ENCODE peak calls at places on chromosomes 5 and 9, in five cellular contexts. J is suprapubic skin, R is mesothelial cell of epicardium, C is neural crest cell, Q is tibial nerve. F is an unnamed sample.

GRCh38 chr5:1085391-1085790 is 26.5 kb downstream of the SLC12A7 start:
- DNase-seq in J (no peak), C (no peak), Q (no peak), R (no peak), F (no peak)

GRCh38 chr5:78647411-78647818 is 1.2 kb downstream of the LHFPL2 start:
- DNase-seq in J (no peak), Q (no peak), R (no peak), C (no peak), F (peak)

GRCh38 chr5:10913846-10914245 is 152.8 kb upstream of the DAP start:
- DNase-seq in Q (no peak), R (no peak), J (no peak), C (no peak), F (peak)

GRCh38 chr5:133359861-133360260 is 252.5 kb downstream of the FSTL4 start:
- DNase-seq in J (peak), C (no peak), Q (no peak), R (no peak), F (no peak)

GRCh38 chr5:57414857-57415256 is 67.8 kb downstream of the ACTBL2 start:
- DNase-seq in C (no peak), Q (no peak), R (no peak), J (no peak), F (no peak)

GRCh38 chr5:172931001-172931536 is 28.2 kb upstream of the RPL26L1 start:
- DNase-seq in R (no peak), J (no peak), C (no peak), Q (peak), F (no peak)

GRCh38 chr5:57834829-57835554 is 352.4 kb upstream of the ACTBL2 start:
- DNase-seq in R (no peak), C (no peak), Q (no peak), J (no peak), F (no peak)

GRCh38 chr5:34606101-34606500 is 50.0 kb upstream of the RAI14 start:
- DNase-seq in Q (no peak), J (no peak), C (no peak), R (no peak), F (no peak)

GRCh38 chr5:102138243-102138653 is 157.8 kb downstream of the SLCO4C1 start:
- DNase-seq in J (no peak), Q (no peak), C (no peak), R (no peak), F (peak)

GRCh38 chr5:139062910-139063663 is 135.1 kb downstream of the SIL1 start:
- DNase-seq in Q (no peak), C (no peak), J (no peak), R (no peak), F (no peak)

GRCh38 chr5:173764321-173765029 is 123.7 kb upstream of the CPEB4 start:
- DNase-seq in J (peak), R (no peak), Q (peak), C (peak), F (peak)

GRCh38 chr5:177371120-177371537 is 13.1 kb upstream of the SLC34A1 start:
- DNase-seq in R (no peak), Q (no peak), C (no peak), J (no peak), F (no peak)

GRCh38 chr5:90866333-90866732 is 307.7 kb downstream of the ADGRV1 start:
- DNase-seq in J (no peak), C (no peak), R (no peak), Q (no peak), F (no peak)

GRCh38 chr9:133421615-133422542 is at the start of gene ADAMTS13:
- DNase-seq in C (no peak), Q (no peak), J (no peak), R (no peak), F (no peak)

GRCh38 chr9:27194401-27195091 is 85.5 kb downstream of the TEK start:
- DNase-seq in R (no peak), J (no peak), Q (no peak), C (no peak), F (no peak)

GRCh38 chr5:172740483-172741205 is 30.4 kb downstream of the DUSP1 start:
- DNase-seq in R (no peak), J (no peak), Q (no peak), C (no peak), F (peak)

GRCh38 chr9:135340143-135340655 is 139.4 kb upstream of the PPP1R26 start:
- DNase-seq in C (no peak), Q (no peak), R (no peak), J (no peak), F (no peak)

GRCh38 chr5:131008329-131008728 is 156.7 kb downstream of the HINT1 start:
- DNase-seq in Q (no peak), J (no peak), C (no peak), R (no peak), F (no peak)

GRCh38 chr5:55897905-55898304 is 46.7 kb downstream of the IL31RA start:
- DNase-seq in R (peak), C (no peak), J (peak), Q (no peak), F (no peak)

GRCh38 chr9:135611875-135612209 is 27.5 kb downstream of the GLT6D1 start:
- DNase-seq in J (no peak), R (no peak), C (no peak), Q (no peak), F (no peak)

GRCh38 chr5:92559743-92560142 is 1021.3 kb downstream of the NR2F1-AS1 start:
- DNase-seq in J (no peak), Q (no peak), R (no peak), C (no peak), F (no peak)

GRCh38 chr5:131460867-131461572 is 174.0 kb downstream of the RAPGEF6 start:
- DNase-seq in C (no peak), Q (no peak), R (no peak), J (no peak), F (no peak)

GRCh38 chr5:132176543-132176945 is 51.1 kb downstream of the P4HA2 start:
- DNase-seq in Q (no peak), R (no peak), C (no peak), J (no peak), F (no peak)

GRCh38 chr9:1400983-1401382 is 350.8 kb downstream of the DMRT2 start:
- DNase-seq in C (no peak), J (no peak), R (peak), Q (no peak), F (no peak)
- TF ChIP-seq CTCF in C (no peak), J (no peak), R (no peak), Q (no peak), F (no peak)

GRCh38 chr9:132237481-132237880 is 75.6 kb downstream of the NTNG2 start:
- DNase-seq in R (no peak), C (no peak), J (no peak), Q (no peak), F (no peak)

GRCh38 chr9:132235125-132235524 is 73.3 kb downstream of the NTNG2 start:
- DNase-seq in R (no peak), C (no peak), Q (no peak), J (no peak), F (no peak)

GRCh38 chr9:132238026-132238972 is 76.4 kb downstream of the NTNG2 start:
- DNase-seq in J (no peak), Q (no peak), R (no peak), C (no peak), F (no peak)

GRCh38 chr9:132235894-132236661 is 74.2 kb downstream of the NTNG2 start:
- DNase-seq in Q (peak), R (peak), C (peak), J (no peak), F (peak)

GRCh38 chr9:132236662-132237311 is 74.9 kb downstream of the NTNG2 start:
- DNase-seq in Q (no peak), C (no peak), R (no peak), J (no peak), F (no peak)
- TF ChIP-seq CTCF in Q (no peak), C (peak), R (peak), J (no peak), F (peak)

DNA sequence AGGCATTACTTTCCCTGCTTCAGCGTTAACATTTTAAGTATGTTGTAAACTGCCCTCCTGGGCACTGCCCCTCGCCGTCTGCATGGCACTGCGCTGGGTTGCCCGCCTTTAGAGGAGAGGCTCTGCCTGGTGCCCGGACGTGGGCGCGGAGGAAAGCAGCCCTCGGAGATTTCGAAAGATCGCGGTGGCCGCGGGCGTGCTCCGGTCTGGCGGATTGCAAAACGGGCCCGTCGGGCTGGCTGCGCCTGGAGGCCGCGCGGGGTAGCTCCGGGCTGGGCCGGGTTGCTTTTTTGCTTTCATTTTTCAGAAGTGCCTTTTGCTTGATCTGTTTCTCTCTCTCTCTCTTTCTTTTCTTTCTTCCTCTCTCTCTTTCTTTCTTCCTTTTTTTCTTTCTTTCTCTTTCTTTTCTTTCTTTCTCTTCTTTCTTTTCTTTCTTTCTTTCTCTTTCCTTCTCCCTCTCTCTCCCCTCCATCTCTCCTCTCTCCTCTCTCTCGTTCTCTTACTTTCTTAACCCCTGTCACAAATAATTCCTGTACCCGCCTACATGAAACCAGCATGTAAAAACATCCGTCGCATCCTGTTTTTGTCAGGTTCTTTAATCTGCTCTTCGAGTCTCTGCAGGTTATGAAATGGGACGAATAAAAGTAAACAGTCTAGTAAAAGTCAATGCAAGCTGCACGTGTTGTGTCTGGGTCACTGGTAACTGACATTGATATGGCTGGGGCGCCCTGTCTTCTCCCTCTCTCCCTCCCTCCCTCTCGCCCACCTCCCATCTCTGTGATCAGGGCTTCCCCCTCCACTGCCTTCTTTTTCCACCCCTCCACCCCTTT is 1.7 kb downstream of the FST start:
- DNase-seq in Q (peak), J (peak), R (peak), C (peak), F (peak)
- TF ChIP-seq CTCF in Q (peak), J (peak), R (no peak), C (peak), F (no peak)

GRCh38 chr9:124480621-124480981 is 26.6 kb downstream of the NR5A1 start:
- DNase-seq in J (no peak), R (no peak), Q (no peak), C (peak), F (peak)
- TF ChIP-seq CTCF in J (peak), R (no peak), Q (no peak), C (peak), F (no peak)

GRCh38 chr5:98769256-98770157 is 4.0 kb upstream of the RGMB start:
- DNase-seq in C (peak), Q (no peak), J (no peak), R (no peak), F (peak)
- TF ChIP-seq CTCF in C (peak), Q (peak), J (peak), R (peak), F (no peak)

GRCh38 chr5:14165375-14166091 is 22.4 kb downstream of the TRIO start:
- DNase-seq in Q (no peak), J (no peak), C (no peak), R (no peak), F (peak)
- TF ChIP-seq CTCF in Q (no peak), J (no peak), C (no peak), R (no peak), F (no peak)

DNA sequence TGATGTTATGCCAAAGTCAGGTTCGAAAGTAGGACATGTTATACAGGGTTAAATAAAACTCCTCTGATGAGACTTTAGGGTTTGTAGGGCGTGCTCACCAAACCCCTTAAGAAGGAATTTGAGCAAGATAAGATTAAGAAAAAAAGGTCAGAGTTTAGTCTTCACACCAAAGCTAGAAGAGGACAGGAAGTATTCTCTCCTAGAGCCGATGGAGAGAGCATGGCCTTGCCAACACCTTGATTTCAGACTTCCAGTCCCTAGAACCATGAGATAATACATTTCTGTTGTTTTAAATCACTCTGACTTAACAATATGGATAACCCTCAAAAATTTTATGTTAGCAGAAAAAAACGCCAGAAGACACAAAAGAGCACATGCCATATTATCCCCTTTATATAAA is 16.3 kb upstream of the PLCXD3 start:
- DNase-seq in R (no peak), Q (no peak), C (no peak), J (no peak), F (no peak)
- TF ChIP-seq CTCF in R (no peak), Q (no peak), C (no peak), J (no peak), F (no peak)

DNA sequence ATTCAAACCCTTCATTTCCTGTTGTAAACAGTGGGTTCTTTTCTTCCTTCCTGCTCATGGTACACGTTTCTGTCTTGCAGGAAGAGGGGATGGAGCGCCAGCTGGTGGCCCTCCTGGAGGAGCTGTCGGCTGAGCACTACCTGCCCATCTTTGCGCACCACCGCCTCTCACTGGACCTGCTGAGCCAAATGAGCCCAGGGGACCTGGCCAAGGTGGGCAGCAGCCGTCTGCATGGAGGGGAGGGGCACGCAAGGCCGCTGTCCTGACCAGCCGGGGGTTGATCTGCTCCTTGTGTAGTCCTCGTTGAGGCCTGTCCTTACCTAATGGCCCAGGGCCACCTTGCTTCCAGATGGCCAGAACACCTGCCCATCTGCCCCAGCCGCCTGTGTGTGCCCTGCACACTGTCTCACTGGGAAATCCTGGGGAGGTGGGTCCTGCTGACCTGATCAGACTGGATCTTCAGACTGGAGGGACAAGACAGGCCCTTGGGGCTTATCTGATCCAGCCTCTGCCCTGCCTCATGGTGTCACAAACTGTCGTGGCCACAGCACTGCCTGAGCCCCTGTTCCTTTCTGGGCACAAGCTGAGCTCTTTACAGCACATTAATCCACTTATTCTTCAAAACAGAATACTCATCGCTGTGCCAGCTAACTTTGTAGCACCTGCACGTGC is 44.7 kb downstream of the LRSAM1 start:
- DNase-seq in J (no peak), Q (no peak), C (no peak), R (no peak), F (no peak)
- TF ChIP-seq CTCF in J (no peak), Q (no peak), C (no peak), R (no peak), F (no peak)